ENCODE peak calls at places on chromosomes 1 and 21, in six cellular contexts. One of them, this sample, is unnamed. For H3K9me3, the result is how much of the 10 kb centered on the place peaks cover.

GRCh38 chr1:9817734-9818133 is 6.0 kb downstream of the CLSTN1 start:
- DNase-seq in Karpas-422: no peak
- DNase-seq in fibroblast of lung: no peak
- DNase-seq in neural progenitor cell: no peak
- DNase-seq in mesenchymal stem cell: no peak
- DNase-seq in IMR-90: no peak
- DNase-seq in this sample: no peak

GRCh38 chr1:26287033-26287711 is 7.3 kb downstream of the SH3BGRL3 start:
- DNase-seq in Karpas-422: peak
- DNase-seq in fibroblast of lung: no peak
- DNase-seq in neural progenitor cell: no peak
- DNase-seq in mesenchymal stem cell: peak
- DNase-seq in IMR-90: peak
- DNase-seq in this sample: no peak

GRCh38 chr1:216425577-216425976 is 2.3 kb upstream of the USH2A start:
- DNase-seq in Karpas-422: no peak
- DNase-seq in fibroblast of lung: peak
- DNase-seq in neural progenitor cell: no peak
- DNase-seq in mesenchymal stem cell: peak
- DNase-seq in IMR-90: peak
- DNase-seq in this sample: no peak

GRCh38 chr1:23370744-23371710 is 1.4 kb upstream of the ZNF436 start:
- DNase-seq in Karpas-422: no peak
- DNase-seq in fibroblast of lung: peak
- DNase-seq in neural progenitor cell: peak
- DNase-seq in mesenchymal stem cell: peak
- DNase-seq in IMR-90: no peak
- DNase-seq in this sample: no peak

GRCh38 chr1:212792396-212792908 is 758 bp downstream of the TATDN3 start:
- DNase-seq in Karpas-422: peak
- DNase-seq in fibroblast of lung: no peak
- DNase-seq in neural progenitor cell: no peak
- DNase-seq in mesenchymal stem cell: no peak
- DNase-seq in IMR-90: no peak
- DNase-seq in this sample: no peak

GRCh38 chr1:151370211-151370911 is 2.1 kb downstream of the SELENBP1 start:
- DNase-seq in Karpas-422: no peak
- DNase-seq in fibroblast of lung: no peak
- DNase-seq in neural progenitor cell: no peak
- DNase-seq in mesenchymal stem cell: no peak
- DNase-seq in IMR-90: no peak
- DNase-seq in this sample: no peak

GRCh38 chr21:28324690-28325089 is 668.0 kb downstream of the LTN1 start:
- DNase-seq in Karpas-422: no peak
- DNase-seq in fibroblast of lung: no peak
- DNase-seq in neural progenitor cell: no peak
- DNase-seq in mesenchymal stem cell: no peak
- DNase-seq in IMR-90: no peak
- DNase-seq in this sample: no peak

GRCh38 chr1:159872896-159873295 is 10.4 kb upstream of the VSIG8 start:
- DNase-seq in Karpas-422: no peak
- DNase-seq in fibroblast of lung: no peak
- DNase-seq in neural progenitor cell: no peak
- DNase-seq in mesenchymal stem cell: no peak
- DNase-seq in IMR-90: no peak
- DNase-seq in this sample: no peak

GRCh38 chr21:28177008-28177603 is 815.6 kb downstream of the LTN1 start:
- DNase-seq in Karpas-422: no peak
- DNase-seq in fibroblast of lung: no peak
- DNase-seq in neural progenitor cell: no peak
- DNase-seq in mesenchymal stem cell: peak
- DNase-seq in IMR-90: peak
- DNase-seq in this sample: no peak

GRCh38 chr1:240005997-240006650 is 85.6 kb upstream of the FMN2 start:
- DNase-seq in Karpas-422: no peak
- DNase-seq in fibroblast of lung: no peak
- DNase-seq in neural progenitor cell: no peak
- DNase-seq in mesenchymal stem cell: no peak
- DNase-seq in IMR-90: no peak
- DNase-seq in this sample: no peak

GRCh38 chr1:148318123-148318899 is 164.8 kb downstream of the PPIAL4G start:
- DNase-seq in Karpas-422: no peak
- DNase-seq in fibroblast of lung: no peak
- DNase-seq in neural progenitor cell: peak
- DNase-seq in mesenchymal stem cell: no peak
- DNase-seq in IMR-90: no peak
- DNase-seq in this sample: no peak

GRCh38 chr1:228096416-228097332 is 6.5 kb downstream of the C1orf35 start:
- DNase-seq in Karpas-422: no peak
- DNase-seq in fibroblast of lung: no peak
- DNase-seq in neural progenitor cell: no peak
- DNase-seq in mesenchymal stem cell: no peak
- DNase-seq in IMR-90: no peak
- DNase-seq in this sample: no peak

GRCh38 chr1:97621955-97622354 is 298.9 kb downstream of the DPYD start:
- DNase-seq in Karpas-422: no peak
- DNase-seq in fibroblast of lung: no peak
- DNase-seq in neural progenitor cell: no peak
- DNase-seq in mesenchymal stem cell: no peak
- DNase-seq in IMR-90: peak
- DNase-seq in this sample: no peak

GRCh38 chr1:227887697-227888403 is 59.9 kb downstream of the WNT9A start:
- DNase-seq in Karpas-422: no peak
- DNase-seq in fibroblast of lung: peak
- DNase-seq in neural progenitor cell: peak
- DNase-seq in mesenchymal stem cell: peak
- DNase-seq in IMR-90: no peak
- DNase-seq in this sample: no peak

GRCh38 chr1:117657031-117657430 is 51.2 kb downstream of the TENT5C start:
- DNase-seq in Karpas-422: no peak
- DNase-seq in fibroblast of lung: peak
- DNase-seq in neural progenitor cell: no peak
- DNase-seq in mesenchymal stem cell: peak
- DNase-seq in IMR-90: peak
- DNase-seq in this sample: no peak

GRCh38 chr1:178066904-178067531 is 26.9 kb upstream of the RASAL2 start:
- DNase-seq in Karpas-422: no peak
- DNase-seq in fibroblast of lung: no peak
- DNase-seq in neural progenitor cell: no peak
- DNase-seq in mesenchymal stem cell: no peak
- DNase-seq in IMR-90: no peak
- DNase-seq in this sample: no peak

GRCh38 chr1:2341706-2342383 is 49.5 kb downstream of the MORN1 start:
- DNase-seq in Karpas-422: no peak
- DNase-seq in fibroblast of lung: no peak
- DNase-seq in neural progenitor cell: no peak
- DNase-seq in mesenchymal stem cell: no peak
- DNase-seq in IMR-90: no peak
- DNase-seq in this sample: no peak

GRCh38 chr1:111952258-111952657 is 37.2 kb downstream of the KCND3 start:
- DNase-seq in Karpas-422: no peak
- DNase-seq in fibroblast of lung: no peak
- DNase-seq in neural progenitor cell: no peak
- DNase-seq in mesenchymal stem cell: no peak
- DNase-seq in IMR-90: no peak
- DNase-seq in this sample: no peak

GRCh38 chr1:37641059-37641458 is 6.4 kb upstream of the RSPO1 start:
- DNase-seq in Karpas-422: no peak
- DNase-seq in fibroblast of lung: no peak
- DNase-seq in neural progenitor cell: no peak
- DNase-seq in mesenchymal stem cell: no peak
- DNase-seq in IMR-90: no peak
- DNase-seq in this sample: no peak

GRCh38 chr21:15005391-15005790 is 59.4 kb downstream of the NRIP1 start:
- DNase-seq in Karpas-422: no peak
- DNase-seq in fibroblast of lung: peak
- DNase-seq in neural progenitor cell: peak
- DNase-seq in mesenchymal stem cell: no peak
- DNase-seq in IMR-90: peak
- DNase-seq in this sample: no peak

GRCh38 chr1:165179306-165179705 is 177.2 kb downstream of the LMX1A start:
- DNase-seq in Karpas-422: no peak
- DNase-seq in fibroblast of lung: no peak
- DNase-seq in neural progenitor cell: no peak
- DNase-seq in mesenchymal stem cell: no peak
- DNase-seq in IMR-90: no peak
- DNase-seq in this sample: no peak

GRCh38 chr1:162560303-162561036 is 1.1 kb upstream of the UAP1 start:
- DNase-seq in Karpas-422: peak
- DNase-seq in fibroblast of lung: no peak
- DNase-seq in neural progenitor cell: no peak
- DNase-seq in mesenchymal stem cell: peak
- DNase-seq in IMR-90: no peak
- DNase-seq in this sample: no peak

GRCh38 chr1:111192643-111193519 is 7.6 kb downstream of the DENND2D start:
- DNase-seq in Karpas-422: no peak
- DNase-seq in fibroblast of lung: no peak
- DNase-seq in neural progenitor cell: no peak
- DNase-seq in mesenchymal stem cell: peak
- DNase-seq in IMR-90: peak
- DNase-seq in this sample: no peak

GRCh38 chr21:42154237-42155044 is 64.5 kb upstream of the ABCG1 start:
- DNase-seq in Karpas-422: no peak
- DNase-seq in fibroblast of lung: no peak
- DNase-seq in neural progenitor cell: no peak
- DNase-seq in mesenchymal stem cell: no peak
- DNase-seq in IMR-90: no peak
- DNase-seq in this sample: no peak

GRCh38 chr1:30810416-30811105 is 53.0 kb upstream of the LAPTM5 start:
- DNase-seq in Karpas-422: no peak
- DNase-seq in fibroblast of lung: no peak
- DNase-seq in neural progenitor cell: no peak
- DNase-seq in mesenchymal stem cell: no peak
- DNase-seq in IMR-90: no peak
- DNase-seq in this sample: no peak

DNA sequence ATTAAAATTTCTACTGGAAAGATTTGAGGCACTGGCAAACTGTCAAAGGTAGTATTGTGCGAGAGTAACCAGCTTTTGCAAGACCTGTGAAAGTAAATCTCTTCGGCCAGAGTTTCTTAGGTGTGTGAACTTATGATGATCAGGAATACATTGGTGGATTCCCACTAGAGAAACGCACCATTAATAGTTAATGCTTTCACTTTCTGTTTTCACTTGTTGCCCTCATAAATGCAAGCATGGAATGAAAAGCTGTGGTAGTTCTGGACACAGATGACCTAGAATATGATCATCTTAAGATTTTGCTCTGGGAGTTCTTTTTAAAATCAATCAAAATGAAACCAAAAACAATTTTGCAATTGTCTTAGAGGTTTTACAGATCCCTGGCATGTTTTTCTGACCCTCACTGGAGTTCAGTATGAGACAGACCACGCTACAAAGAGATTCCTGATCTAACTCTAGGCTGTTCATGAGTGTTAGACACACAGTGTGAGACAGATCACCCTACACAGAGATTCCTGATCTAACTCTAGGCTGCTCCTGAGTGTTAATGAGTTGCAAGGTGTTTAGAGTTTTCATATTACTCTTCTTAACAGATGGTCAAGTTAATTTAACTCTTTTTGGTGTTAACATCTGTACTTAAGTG is 98.8 kb downstream of the SDCCAG8 start:
- DNase-seq in Karpas-422: no peak
- DNase-seq in fibroblast of lung: peak
- DNase-seq in neural progenitor cell: no peak
- DNase-seq in mesenchymal stem cell: peak
- DNase-seq in IMR-90: peak
- DNase-seq in this sample: no peak
- H3K27ac ChIP-seq in Karpas-422: no peak
- H3K27ac ChIP-seq in fibroblast of lung: no peak
- H3K27ac ChIP-seq in neural progenitor cell: no peak
- H3K27ac ChIP-seq in mesenchymal stem cell: no peak
- H3K27ac ChIP-seq in IMR-90: no peak
- H3K27ac ChIP-seq in this sample: no peak

DNA sequence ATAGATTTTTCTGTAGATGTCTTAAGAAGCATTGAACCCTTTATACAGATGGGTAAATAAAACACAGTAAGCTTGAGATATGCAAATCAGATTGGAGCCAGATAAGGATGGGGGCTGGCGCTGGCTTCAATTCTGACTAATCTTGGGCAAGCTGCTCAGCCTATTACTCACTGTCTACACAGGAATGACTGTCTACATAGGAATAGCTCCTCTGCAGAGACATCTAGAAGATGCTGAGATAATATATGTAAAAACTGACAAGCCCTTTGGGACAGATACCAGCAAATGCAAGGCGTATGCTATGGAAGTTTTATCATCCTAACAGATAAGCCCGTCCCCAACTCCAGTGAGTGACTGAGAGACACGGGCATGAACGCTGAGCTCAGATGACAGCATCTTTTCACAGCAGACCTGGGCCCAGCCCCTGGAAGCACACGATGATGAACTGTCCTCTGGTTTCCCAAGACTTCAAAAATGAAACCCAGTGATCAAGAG is 1.7 kb downstream of the CLDN14 start:
- DNase-seq in Karpas-422: no peak
- DNase-seq in fibroblast of lung: peak
- DNase-seq in neural progenitor cell: no peak
- DNase-seq in mesenchymal stem cell: peak
- DNase-seq in IMR-90: peak
- DNase-seq in this sample: no peak
- H3K9ac ChIP-seq in Karpas-422: no peak
- H3K9ac ChIP-seq in fibroblast of lung: no peak
- H3K9ac ChIP-seq in neural progenitor cell: no peak
- H3K9ac ChIP-seq in mesenchymal stem cell: no peak
- H3K9ac ChIP-seq in IMR-90: no peak
- H3K9ac ChIP-seq in this sample: no peak

DNA sequence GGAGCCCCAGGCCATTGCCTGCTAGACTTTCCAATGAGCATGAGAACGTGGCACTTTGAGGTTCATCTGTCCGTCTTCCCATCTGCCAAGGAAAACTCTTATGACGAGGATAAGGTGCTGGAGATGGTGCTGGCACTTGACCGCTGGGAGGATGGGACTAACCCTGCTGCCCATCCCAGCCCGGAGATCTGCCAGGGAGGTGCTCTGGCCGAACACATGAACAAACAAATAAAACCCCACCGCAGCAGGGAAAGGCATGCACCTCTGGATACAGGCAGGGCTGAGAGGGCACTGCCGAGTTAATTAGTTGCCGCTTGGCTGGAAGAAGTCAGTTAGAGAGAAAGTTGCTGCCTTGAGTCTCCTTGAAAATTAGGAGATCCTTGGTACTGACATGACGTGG is 308.4 kb downstream of the AJAP1 start:
- DNase-seq in Karpas-422: no peak
- DNase-seq in fibroblast of lung: no peak
- DNase-seq in neural progenitor cell: no peak
- DNase-seq in mesenchymal stem cell: no peak
- DNase-seq in IMR-90: no peak
- DNase-seq in this sample: no peak
- H3K9me3 ChIP-seq in Karpas-422: under half
- H3K9me3 ChIP-seq in fibroblast of lung: under half
- H3K9me3 ChIP-seq in neural progenitor cell: under half
- H3K9me3 ChIP-seq in mesenchymal stem cell: under half
- H3K9me3 ChIP-seq in IMR-90: half or more
- H3K9me3 ChIP-seq in this sample: under half

DNA sequence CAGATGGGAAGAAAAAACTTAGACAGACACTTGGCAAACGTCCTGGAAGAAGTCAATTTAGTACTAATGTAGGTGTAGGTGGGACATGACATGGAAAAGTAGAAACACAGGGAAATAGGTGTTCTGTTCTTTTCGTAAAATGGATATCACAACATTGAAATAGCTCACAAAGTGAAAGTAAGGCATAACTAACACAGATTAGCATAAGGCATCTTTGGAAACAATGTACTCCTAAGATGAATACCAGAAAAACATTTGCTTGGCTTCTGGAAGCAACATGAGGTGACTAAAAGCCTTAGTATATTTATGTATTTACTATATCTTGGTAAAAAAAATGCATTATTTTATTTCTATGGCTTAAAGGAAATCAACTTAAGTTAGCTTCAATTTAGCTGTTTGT is 61.6 kb downstream of the GORAB start:
- DNase-seq in Karpas-422: no peak
- DNase-seq in fibroblast of lung: no peak
- DNase-seq in neural progenitor cell: no peak
- DNase-seq in mesenchymal stem cell: no peak
- DNase-seq in IMR-90: no peak
- DNase-seq in this sample: no peak
- H3K27ac ChIP-seq in Karpas-422: no peak
- H3K27ac ChIP-seq in fibroblast of lung: no peak
- H3K27ac ChIP-seq in neural progenitor cell: no peak
- H3K27ac ChIP-seq in mesenchymal stem cell: no peak
- H3K27ac ChIP-seq in IMR-90: no peak
- H3K27ac ChIP-seq in this sample: peak

This sample was measured in SK-N-MC.